ENCODE peak calls at places on chromosome 12, in eight cellular contexts. One of them, this sample, is unnamed.

GRCh38 chr12:91143241-91143640 is 31.9 kb upstream of the LUM start:
- DNase-seq in endothelial cell of umbilical vein: peak
- DNase-seq in IMR-90: peak
- DNase-seq in mammary epithelial cell: no peak
- DNase-seq in endodermal cell: no peak
- DNase-seq in neural progenitor cell: no peak
- DNase-seq in GM23248: no peak
- DNase-seq in PC-3: no peak
- DNase-seq in this sample: no peak

GRCh38 chr12:56628671-56629458 is 1.3 kb downstream of the BAZ2A start:
- DNase-seq in PC-3: peak
- DNase-seq in endothelial cell of umbilical vein: peak
- DNase-seq in GM23248: peak
- DNase-seq in mammary epithelial cell: peak
- DNase-seq in neural progenitor cell: peak
- DNase-seq in IMR-90: peak
- DNase-seq in endodermal cell: peak
- DNase-seq in this sample: peak

GRCh38 chr12:114996382-114996781 is 312.4 kb upstream of the TBX3 start:
- DNase-seq in neural progenitor cell: no peak
- DNase-seq in IMR-90: no peak
- DNase-seq in endothelial cell of umbilical vein: no peak
- DNase-seq in endodermal cell: no peak
- DNase-seq in GM23248: no peak
- DNase-seq in mammary epithelial cell: no peak
- DNase-seq in PC-3: no peak
- DNase-seq in this sample: no peak

GRCh38 chr12:105462841-105463240 is 132.3 kb downstream of the C12orf75 start:
- DNase-seq in GM23248: peak
- DNase-seq in endothelial cell of umbilical vein: no peak
- DNase-seq in PC-3: peak
- DNase-seq in neural progenitor cell: no peak
- DNase-seq in IMR-90: peak
- DNase-seq in endodermal cell: no peak
- DNase-seq in mammary epithelial cell: peak
- DNase-seq in this sample: no peak

GRCh38 chr12:120925740-120926563 is 21.8 kb upstream of the SPPL3 start:
- DNase-seq in endodermal cell: peak
- DNase-seq in PC-3: peak
- DNase-seq in neural progenitor cell: no peak
- DNase-seq in endothelial cell of umbilical vein: no peak
- DNase-seq in IMR-90: no peak
- DNase-seq in GM23248: no peak
- DNase-seq in mammary epithelial cell: peak
- DNase-seq in this sample: no peak

GRCh38 chr12:11833174-11833895 is 183.9 kb downstream of the ETV6 start:
- DNase-seq in mammary epithelial cell: no peak
- DNase-seq in endodermal cell: peak
- DNase-seq in PC-3: no peak
- DNase-seq in GM23248: no peak
- DNase-seq in endothelial cell of umbilical vein: no peak
- DNase-seq in IMR-90: no peak
- DNase-seq in neural progenitor cell: no peak
- DNase-seq in this sample: no peak

GRCh38 chr12:76250256-76250655 is 98.0 kb downstream of the BBS10 start:
- DNase-seq in neural progenitor cell: no peak
- DNase-seq in endodermal cell: peak
- DNase-seq in mammary epithelial cell: no peak
- DNase-seq in PC-3: peak
- DNase-seq in GM23248: peak
- DNase-seq in endothelial cell of umbilical vein: no peak
- DNase-seq in IMR-90: peak
- DNase-seq in this sample: no peak

GRCh38 chr12:3263939-3264699 is 186.9 kb downstream of the TSPAN9 start:
- DNase-seq in PC-3: no peak
- DNase-seq in neural progenitor cell: no peak
- DNase-seq in IMR-90: no peak
- DNase-seq in GM23248: no peak
- DNase-seq in mammary epithelial cell: no peak
- DNase-seq in endodermal cell: no peak
- DNase-seq in endothelial cell of umbilical vein: no peak
- DNase-seq in this sample: no peak

GRCh38 chr12:124379938-124380754 is 85.3 kb downstream of the RFLNA start:
- DNase-seq in endothelial cell of umbilical vein: peak
- DNase-seq in neural progenitor cell: peak
- DNase-seq in PC-3: peak
- DNase-seq in mammary epithelial cell: peak
- DNase-seq in GM23248: peak
- DNase-seq in endodermal cell: no peak
- DNase-seq in IMR-90: peak
- DNase-seq in this sample: peak

GRCh38 chr12:79975143-79975542 is 40.2 kb upstream of the PPP1R12A start:
- DNase-seq in neural progenitor cell: no peak
- DNase-seq in mammary epithelial cell: no peak
- DNase-seq in endothelial cell of umbilical vein: no peak
- DNase-seq in GM23248: no peak
- DNase-seq in endodermal cell: no peak
- DNase-seq in IMR-90: no peak
- DNase-seq in PC-3: no peak
- DNase-seq in this sample: no peak

GRCh38 chr12:45415393-45415817 is 199.5 kb downstream of the ANO6 start:
- DNase-seq in neural progenitor cell: no peak
- DNase-seq in endothelial cell of umbilical vein: peak
- DNase-seq in GM23248: peak
- DNase-seq in endodermal cell: no peak
- DNase-seq in PC-3: peak
- DNase-seq in IMR-90: peak
- DNase-seq in mammary epithelial cell: peak
- DNase-seq in this sample: peak

GRCh38 chr12:52006726-52007157 is at the start of gene TAMALIN:
- DNase-seq in IMR-90: peak
- DNase-seq in GM23248: peak
- DNase-seq in neural progenitor cell: peak
- DNase-seq in PC-3: no peak
- DNase-seq in endodermal cell: no peak
- DNase-seq in mammary epithelial cell: no peak
- DNase-seq in endothelial cell of umbilical vein: peak
- DNase-seq in this sample: peak

GRCh38 chr12:92146865-92147264 is 1.2 kb upstream of the BTG1 start:
- DNase-seq in mammary epithelial cell: no peak
- DNase-seq in PC-3: no peak
- DNase-seq in neural progenitor cell: no peak
- DNase-seq in IMR-90: no peak
- DNase-seq in GM23248: peak
- DNase-seq in endodermal cell: no peak
- DNase-seq in endothelial cell of umbilical vein: no peak
- DNase-seq in this sample: peak

GRCh38 chr12:16076553-16076952 is 165.4 kb downstream of the DERA start:
- DNase-seq in mammary epithelial cell: peak
- DNase-seq in endothelial cell of umbilical vein: no peak
- DNase-seq in endodermal cell: peak
- DNase-seq in GM23248: peak
- DNase-seq in PC-3: peak
- DNase-seq in neural progenitor cell: peak
- DNase-seq in IMR-90: peak
- DNase-seq in this sample: peak

GRCh38 chr12:103955811-103956514 is 9.7 kb upstream of the TDG start:
- DNase-seq in GM23248: peak
- DNase-seq in mammary epithelial cell: no peak
- DNase-seq in IMR-90: peak
- DNase-seq in PC-3: no peak
- DNase-seq in neural progenitor cell: peak
- DNase-seq in endodermal cell: peak
- DNase-seq in endothelial cell of umbilical vein: no peak
- DNase-seq in this sample: peak

GRCh38 chr12:96028538-96028937 is 6.8 kb downstream of the LTA4H start:
- DNase-seq in endothelial cell of umbilical vein: no peak
- DNase-seq in GM23248: no peak
- DNase-seq in IMR-90: no peak
- DNase-seq in PC-3: no peak
- DNase-seq in neural progenitor cell: no peak
- DNase-seq in endodermal cell: no peak
- DNase-seq in mammary epithelial cell: no peak
- DNase-seq in this sample: no peak
- H3K9ac ChIP-seq in endothelial cell of umbilical vein: no peak
- H3K9ac ChIP-seq in GM23248: no peak
- H3K9ac ChIP-seq in IMR-90: no peak
- H3K9ac ChIP-seq in PC-3: no peak
- H3K9ac ChIP-seq in neural progenitor cell: no peak
- H3K9ac ChIP-seq in endodermal cell: no peak
- H3K9ac ChIP-seq in mammary epithelial cell: no peak
- H3K9ac ChIP-seq in this sample: no peak

GRCh38 chr12:108337235-108338223 is 1.6 kb downstream of the CMKLR1 start:
- DNase-seq in PC-3: peak
- DNase-seq in mammary epithelial cell: no peak
- DNase-seq in endodermal cell: peak
- DNase-seq in neural progenitor cell: peak
- DNase-seq in endothelial cell of umbilical vein: peak
- DNase-seq in IMR-90: peak
- DNase-seq in GM23248: peak
- DNase-seq in this sample: peak

GRCh38 chr12:108340037-108340436 is 926 bp upstream of the CMKLR1 start:
- DNase-seq in endodermal cell: no peak
- DNase-seq in endothelial cell of umbilical vein: no peak
- DNase-seq in neural progenitor cell: no peak
- DNase-seq in IMR-90: no peak
- DNase-seq in GM23248: no peak
- DNase-seq in mammary epithelial cell: no peak
- DNase-seq in PC-3: no peak
- DNase-seq in this sample: no peak

GRCh38 chr12:108341356-108341755 is 2.2 kb upstream of the CMKLR1 start:
- DNase-seq in IMR-90: no peak
- DNase-seq in neural progenitor cell: no peak
- DNase-seq in PC-3: no peak
- DNase-seq in mammary epithelial cell: no peak
- DNase-seq in GM23248: no peak
- DNase-seq in endodermal cell: no peak
- DNase-seq in endothelial cell of umbilical vein: no peak
- DNase-seq in this sample: peak

GRCh38 chr12:108341854-108342847 is 3.0 kb upstream of the CMKLR1 start:
- DNase-seq in neural progenitor cell: no peak
- DNase-seq in GM23248: no peak
- DNase-seq in mammary epithelial cell: no peak
- DNase-seq in IMR-90: no peak
- DNase-seq in endodermal cell: no peak
- DNase-seq in endothelial cell of umbilical vein: no peak
- DNase-seq in PC-3: no peak
- DNase-seq in this sample: no peak

GRCh38 chr12:108338915-108339657 is at the start of gene CMKLR1:
- DNase-seq in PC-3: no peak
- DNase-seq in endodermal cell: peak
- DNase-seq in IMR-90: no peak
- DNase-seq in GM23248: peak
- DNase-seq in endothelial cell of umbilical vein: no peak
- DNase-seq in mammary epithelial cell: no peak
- DNase-seq in neural progenitor cell: peak
- DNase-seq in this sample: peak
- H3K4me3 ChIP-seq in PC-3: no peak
- H3K4me3 ChIP-seq in endodermal cell: no peak
- H3K4me3 ChIP-seq in IMR-90: no peak
- H3K4me3 ChIP-seq in GM23248: peak
- H3K4me3 ChIP-seq in endothelial cell of umbilical vein: no peak
- H3K4me3 ChIP-seq in mammary epithelial cell: no peak
- H3K4me3 ChIP-seq in neural progenitor cell: peak
- H3K4me3 ChIP-seq in this sample: peak

DNA sequence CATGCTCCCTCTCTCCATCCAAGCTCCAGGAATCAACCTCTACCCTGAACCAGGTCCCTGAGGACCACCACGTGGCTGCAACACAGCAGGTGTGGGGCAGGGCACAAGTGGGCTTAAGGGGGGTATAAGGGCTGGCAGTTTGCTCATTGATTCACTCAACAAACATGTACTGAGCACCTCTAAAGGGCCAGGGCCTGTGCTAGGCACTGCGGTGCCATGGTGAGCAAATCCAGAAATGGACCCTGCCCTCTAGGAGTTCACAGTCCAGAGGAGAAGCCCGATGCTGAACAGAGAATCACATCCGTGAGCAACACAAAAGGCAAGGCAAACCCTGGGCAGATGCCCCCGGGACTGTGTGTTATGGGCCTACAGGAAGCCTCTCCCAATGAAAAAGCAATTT is 6.5 kb upstream of the AQP2 start:
- DNase-seq in PC-3: no peak
- DNase-seq in endothelial cell of umbilical vein: no peak
- DNase-seq in endodermal cell: peak
- DNase-seq in mammary epithelial cell: no peak
- DNase-seq in IMR-90: no peak
- DNase-seq in neural progenitor cell: no peak
- DNase-seq in GM23248: no peak
- DNase-seq in this sample: no peak
- H3K9ac ChIP-seq in PC-3: no peak
- H3K9ac ChIP-seq in endothelial cell of umbilical vein: no peak
- H3K9ac ChIP-seq in endodermal cell: no peak
- H3K9ac ChIP-seq in mammary epithelial cell: no peak
- H3K9ac ChIP-seq in IMR-90: no peak
- H3K9ac ChIP-seq in neural progenitor cell: no peak
- H3K9ac ChIP-seq in GM23248: no peak
- H3K9ac ChIP-seq in this sample: no peak

GRCh38 chr12:47222960-47223847 is 143.4 kb upstream of the AMIGO2 start:
- DNase-seq in IMR-90: no peak
- DNase-seq in neural progenitor cell: peak
- DNase-seq in PC-3: no peak
- DNase-seq in mammary epithelial cell: no peak
- DNase-seq in GM23248: no peak
- DNase-seq in endodermal cell: peak
- DNase-seq in endothelial cell of umbilical vein: no peak
- DNase-seq in this sample: no peak

GRCh38 chr12:47223848-47224213 is 144.1 kb upstream of the AMIGO2 start:
- DNase-seq in mammary epithelial cell: no peak
- DNase-seq in endothelial cell of umbilical vein: peak
- DNase-seq in IMR-90: peak
- DNase-seq in PC-3: no peak
- DNase-seq in neural progenitor cell: no peak
- DNase-seq in GM23248: no peak
- DNase-seq in endodermal cell: no peak
- DNase-seq in this sample: no peak

GRCh38 chr12:47221256-47222023 is 141.7 kb upstream of the AMIGO2 start:
- DNase-seq in IMR-90: no peak
- DNase-seq in PC-3: peak
- DNase-seq in neural progenitor cell: no peak
- DNase-seq in endothelial cell of umbilical vein: no peak
- DNase-seq in endodermal cell: no peak
- DNase-seq in GM23248: no peak
- DNase-seq in mammary epithelial cell: no peak
- DNase-seq in this sample: no peak

GRCh38 chr12:47224563-47225133 is 144.9 kb upstream of the AMIGO2 start:
- DNase-seq in GM23248: no peak
- DNase-seq in IMR-90: no peak
- DNase-seq in neural progenitor cell: no peak
- DNase-seq in PC-3: no peak
- DNase-seq in mammary epithelial cell: no peak
- DNase-seq in endodermal cell: no peak
- DNase-seq in endothelial cell of umbilical vein: no peak
- DNase-seq in this sample: no peak

DNA sequence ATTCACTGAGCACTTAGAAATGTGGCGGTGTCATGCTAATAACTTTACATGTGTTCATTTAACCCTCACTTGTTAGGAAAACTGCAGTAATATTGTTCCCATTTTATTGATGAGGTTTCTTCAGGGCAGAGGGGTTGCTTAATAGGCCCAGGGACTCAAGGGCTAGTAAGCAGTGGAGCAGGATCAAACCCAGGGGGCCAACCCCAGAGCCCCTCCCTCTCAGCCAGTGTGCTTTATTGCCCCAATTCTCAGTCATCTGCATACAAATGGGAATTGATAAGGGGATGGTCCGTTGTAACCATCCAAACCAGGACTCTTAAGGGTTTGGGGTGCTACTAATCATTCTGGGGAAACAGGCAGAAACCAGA is 142.8 kb upstream of the AMIGO2 start:
- DNase-seq in IMR-90: no peak
- DNase-seq in endodermal cell: peak
- DNase-seq in mammary epithelial cell: no peak
- DNase-seq in endothelial cell of umbilical vein: no peak
- DNase-seq in GM23248: no peak
- DNase-seq in PC-3: no peak
- DNase-seq in neural progenitor cell: no peak
- DNase-seq in this sample: no peak
- H3K4me3 ChIP-seq in IMR-90: no peak
- H3K4me3 ChIP-seq in endodermal cell: peak
- H3K4me3 ChIP-seq in mammary epithelial cell: no peak
- H3K4me3 ChIP-seq in endothelial cell of umbilical vein: no peak
- H3K4me3 ChIP-seq in GM23248: no peak
- H3K4me3 ChIP-seq in PC-3: no peak
- H3K4me3 ChIP-seq in neural progenitor cell: no peak
- H3K4me3 ChIP-seq in this sample: no peak